ENCODE peak calls at places on chromosomes 6 and 20, in six cellular contexts. F, O, X, V, D and R are unnamed samples.

GRCh38 chr6:139751179-139751578 is 376.7 kb upstream of the CITED2 start:
- DNase-seq in F (no peak), O (no peak), X (no peak), V (no peak), D (no peak), R (no peak)

GRCh38 chr6:72715119-72715518 is 93.3 kb downstream of the KCNQ5 start:
- DNase-seq in F (no peak), O (no peak), X (no peak), V (no peak), D (no peak), R (no peak)

GRCh38 chr6:119138906-119139541 is 60.6 kb upstream of the FAM184A start:
- DNase-seq in F (no peak), O (no peak), X (no peak), V (no peak), D (no peak), R (no peak)

GRCh38 chr6:45538636-45539035 is 160.9 kb upstream of the SUPT3H start:
- DNase-seq in F (no peak), O (no peak), X (no peak), V (no peak), D (no peak), R (peak)

GRCh38 chr6:110826236-110827129 is 11.2 kb upstream of the CDK19 start:
- DNase-seq in F (no peak), O (no peak), X (no peak), V (no peak), D (no peak), R (no peak)

GRCh38 chr6:5190467-5190866 is 70.3 kb downstream of the LYRM4 start:
- DNase-seq in F (no peak), O (no peak), X (peak), V (no peak), D (no peak), R (no peak)

GRCh38 chr6:103273048-103273447 is 1586.7 kb downstream of the HACE1 start:
- DNase-seq in F (no peak), O (no peak), X (no peak), V (no peak), D (no peak), R (no peak)

GRCh38 chr20:38878798-38879197 is 47.4 kb upstream of the FAM83D start:
- DNase-seq in F (no peak), O (peak), X (no peak), V (no peak), D (no peak), R (no peak)

GRCh38 chr6:110048221-110048875 is 70.2 kb downstream of the GPR6 start:
- DNase-seq in F (no peak), O (no peak), X (no peak), V (no peak), D (no peak), R (no peak)

GRCh38 chr6:3075522-3076113 is 7.3 kb downstream of the RIPK1 start:
- DNase-seq in F (no peak), O (no peak), X (no peak), V (no peak), D (no peak), R (no peak)

GRCh38 chr6:41939848-41940758 is 1.5 kb downstream of the CCND3 start:
- DNase-seq in F (no peak), O (peak), X (no peak), V (peak), D (no peak), R (no peak)

GRCh38 chr20:1341561-1342265 is 12.8 kb upstream of the SDCBP2 start:
- DNase-seq in F (peak), O (no peak), X (no peak), V (no peak), D (no peak), R (no peak)

GRCh38 chr20:32539817-32540675 is 45.1 kb downstream of the NOL4L start:
- DNase-seq in F (peak), O (no peak), X (no peak), V (peak), D (no peak), R (no peak)

GRCh38 chr6:104614394-104614793 is 245.3 kb downstream of the HACE1 start:
- DNase-seq in F (no peak), O (no peak), X (no peak), V (no peak), D (no peak), R (no peak)

GRCh38 chr6:32244946-32245398 is 21.1 kb upstream of the NOTCH4 start:
- DNase-seq in F (peak), O (peak), X (no peak), V (peak), D (peak), R (peak)

GRCh38 chr6:148044261-148044731 is 298.3 kb upstream of the SASH1 start:
- DNase-seq in F (no peak), O (no peak), X (no peak), V (no peak), D (no peak), R (no peak)

GRCh38 chr6:28772480-28773381 is 151.1 kb downstream of the TRIM27 start:
- DNase-seq in F (no peak), O (no peak), X (no peak), V (no peak), D (no peak), R (no peak)

GRCh38 chr20:47198254-47198671 is 158.2 kb downstream of the ZMYND8 start:
- DNase-seq in F (no peak), O (no peak), X (peak), V (peak), D (no peak), R (no peak)

GRCh38 chr6:48289841-48290240 is 178.8 kb upstream of the PTCHD4 start:
- DNase-seq in F (no peak), O (no peak), X (no peak), V (no peak), D (no peak), R (no peak)

GRCh38 chr20:48231253-48231652 is 446.0 kb upstream of the SULF2 start:
- DNase-seq in F (no peak), O (no peak), X (no peak), V (no peak), D (no peak), R (no peak)

GRCh38 chr20:4740774-4741431 is 19.2 kb downstream of the PRND start:
- DNase-seq in F (peak), O (peak), X (no peak), V (peak), D (no peak), R (peak)

GRCh38 chr6:118551673-118552063 is 3.6 kb downstream of the PLN start:
- DNase-seq in F (no peak), O (no peak), X (no peak), V (no peak), D (no peak), R (no peak)

GRCh38 chr6:144156334-144156733 is 6.0 kb downstream of the STX11 start:
- DNase-seq in F (no peak), O (no peak), X (no peak), V (no peak), D (no peak), R (no peak)

GRCh38 chr6:36852481-36853147 is 13.4 kb upstream of the CPNE5 start:
- DNase-seq in F (no peak), O (no peak), X (peak), V (no peak), D (no peak), R (peak)

GRCh38 chr20:20664795-20665194 is 47.6 kb downstream of the RALGAPA2 start:
- DNase-seq in F (no peak), O (no peak), X (no peak), V (no peak), D (no peak), R (no peak)

GRCh38 chr20:25007491-25008305 is 15.1 kb upstream of the APMAP start:
- DNase-seq in F (no peak), O (peak), X (no peak), V (no peak), D (no peak), R (no peak)

GRCh38 chr20:18585134-18585533 is 2.7 kb upstream of the DTD1 start:
- DNase-seq in F (no peak), O (no peak), X (peak), V (no peak), D (no peak), R (no peak)

GRCh38 chr20:32206383-32207210 is 946 bp downstream of the PLAGL2 start:
- DNase-seq in F (no peak), O (no peak), X (no peak), V (peak), D (no peak), R (no peak)

GRCh38 chr20:17452441-17452840 is 78.7 kb downstream of the BFSP1 start:
- DNase-seq in F (no peak), O (no peak), X (no peak), V (no peak), D (no peak), R (no peak)

GRCh38 chr6:42179956-42180335 is 6.8 kb downstream of the GUCA1A start:
- DNase-seq in F (no peak), O (no peak), X (no peak), V (peak), D (no peak), R (no peak)